ENCODE peak calls at places on chromosomes 3 and 15, in ten cellular contexts. C, P, O, A, N, D, W, Q, Y and B are unnamed samples.

GRCh38 chr3:168155207-168155785 is 59.6 kb upstream of the GOLIM4 start:
- DNase-seq in C (no peak), P (no peak), O (no peak), A (no peak), N (no peak), D (no peak), W (no peak), Q (no peak), Y (no peak), B (no peak)

GRCh38 chr15:60830479-60830878 is 351.5 kb upstream of the ICE2 start:
- DNase-seq in C (peak), P (no peak), O (no peak), A (no peak), N (no peak), D (no peak), W (peak), Q (no peak), Y (peak), B (peak)

GRCh38 chr3:183253364-183253960 is 409 bp downstream of the B3GNT5 start:
- DNase-seq in C (peak), P (peak), O (peak), A (peak), N (peak), D (no peak), W (peak), Q (peak), Y (no peak), B (no peak)

GRCh38 chr15:61016087-61016486 is 213.0 kb downstream of the RORA start:
- DNase-seq in C (no peak), P (no peak), O (no peak), A (no peak), N (no peak), D (no peak), W (no peak), Q (no peak), Y (no peak), B (no peak)

GRCh38 chr3:185880600-185880999 is 55.8 kb upstream of the IGF2BP2 start:
- DNase-seq in C (no peak), P (no peak), O (no peak), A (no peak), N (no peak), D (peak), W (peak), Q (no peak), Y (no peak), B (no peak)

GRCh38 chr3:189629803-189630455 is 1.3 kb upstream of the TP63 start:
- DNase-seq in C (peak), P (no peak), O (peak), A (no peak), N (no peak), D (no peak), W (peak), Q (no peak), Y (peak), B (no peak)

GRCh38 chr3:134901461-134901860 is 106.4 kb downstream of the EPHB1 start:
- DNase-seq in C (no peak), P (no peak), O (no peak), A (no peak), N (no peak), D (no peak), W (no peak), Q (no peak), Y (no peak), B (no peak)

GRCh38 chr3:81927811-81928210 is 166.4 kb upstream of the GBE1 start:
- DNase-seq in C (no peak), P (no peak), O (no peak), A (no peak), N (no peak), D (no peak), W (no peak), Q (no peak), Y (no peak), B (no peak)

GRCh38 chr3:86594838-86595237 is 396.1 kb downstream of the VGLL3 start:
- DNase-seq in C (no peak), P (no peak), O (no peak), A (no peak), N (no peak), D (no peak), W (no peak), Q (no peak), Y (no peak), B (no peak)

GRCh38 chr15:31752363-31752762 is 278.0 kb upstream of the CHRNA7 start:
- DNase-seq in C (no peak), P (no peak), O (no peak), A (no peak), N (no peak), D (peak), W (peak), Q (no peak), Y (no peak), B (no peak)

GRCh38 chr15:96247631-96248305 is 82.7 kb upstream of the NR2F2 start:
- DNase-seq in C (no peak), P (peak), O (no peak), A (no peak), N (no peak), D (no peak), W (no peak), Q (no peak), Y (no peak), B (no peak)

GRCh38 chr15:28896944-28897343 is 11.2 kb downstream of the APBA2 start:
- DNase-seq in C (peak), P (peak), O (no peak), A (no peak), N (no peak), D (peak), W (peak), Q (no peak), Y (peak), B (peak)

GRCh38 chr3:194959217-194959616 is 273.5 kb downstream of the FAM43A start:
- DNase-seq in C (no peak), P (no peak), O (no peak), A (peak), N (no peak), D (no peak), W (no peak), Q (no peak), Y (no peak), B (no peak)

GRCh38 chr15:77693576-77693975 is 60.9 kb upstream of the LINGO1 start:
- DNase-seq in C (no peak), P (no peak), O (no peak), A (no peak), N (no peak), D (no peak), W (no peak), Q (no peak), Y (no peak), B (no peak)

GRCh38 chr3:62735510-62735909 is 139.7 kb downstream of the CADPS start:
- DNase-seq in C (no peak), P (no peak), O (no peak), A (no peak), N (no peak), D (no peak), W (no peak), Q (no peak), Y (no peak), B (no peak)

GRCh38 chr15:72380743-72381142 is 4.9 kb upstream of the HEXA start:
- DNase-seq in C (no peak), P (no peak), O (no peak), A (no peak), N (no peak), D (no peak), W (no peak), Q (no peak), Y (no peak), B (no peak)

GRCh38 chr15:72379856-72380255 is 4.0 kb upstream of the HEXA start:
- DNase-seq in C (no peak), P (no peak), O (no peak), A (no peak), N (no peak), D (no peak), W (no peak), Q (no peak), Y (no peak), B (no peak)

DNA sequence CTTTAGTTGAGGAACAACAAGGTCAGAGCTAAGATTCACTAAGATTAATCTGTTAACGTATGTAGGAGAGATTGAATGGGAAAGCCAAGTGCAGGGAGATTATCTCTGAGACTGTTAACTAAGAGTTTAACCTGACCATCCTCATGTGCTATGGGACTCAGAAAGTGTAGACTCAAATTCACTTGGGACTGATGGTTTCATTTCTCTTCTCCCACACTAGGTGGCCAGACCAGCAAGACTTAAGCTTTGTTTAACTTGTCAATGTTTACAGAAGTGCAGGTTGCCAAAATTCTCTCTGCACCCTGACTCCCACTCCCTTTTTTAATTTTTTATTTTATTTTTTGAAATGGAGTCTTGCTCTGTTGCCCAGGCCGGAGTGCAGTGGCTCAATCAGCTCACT is 6.3 kb upstream of the HEXA start:
- DNase-seq in C (no peak), P (no peak), O (no peak), A (no peak), N (no peak), D (no peak), W (no peak), Q (no peak), Y (no peak), B (no peak)
- TF ChIP-seq CTCF in C (peak), P (no peak), O (no peak), A (peak), N (no peak), D (no peak), W (peak), Q (peak), Y (peak), B (no peak)

DNA sequence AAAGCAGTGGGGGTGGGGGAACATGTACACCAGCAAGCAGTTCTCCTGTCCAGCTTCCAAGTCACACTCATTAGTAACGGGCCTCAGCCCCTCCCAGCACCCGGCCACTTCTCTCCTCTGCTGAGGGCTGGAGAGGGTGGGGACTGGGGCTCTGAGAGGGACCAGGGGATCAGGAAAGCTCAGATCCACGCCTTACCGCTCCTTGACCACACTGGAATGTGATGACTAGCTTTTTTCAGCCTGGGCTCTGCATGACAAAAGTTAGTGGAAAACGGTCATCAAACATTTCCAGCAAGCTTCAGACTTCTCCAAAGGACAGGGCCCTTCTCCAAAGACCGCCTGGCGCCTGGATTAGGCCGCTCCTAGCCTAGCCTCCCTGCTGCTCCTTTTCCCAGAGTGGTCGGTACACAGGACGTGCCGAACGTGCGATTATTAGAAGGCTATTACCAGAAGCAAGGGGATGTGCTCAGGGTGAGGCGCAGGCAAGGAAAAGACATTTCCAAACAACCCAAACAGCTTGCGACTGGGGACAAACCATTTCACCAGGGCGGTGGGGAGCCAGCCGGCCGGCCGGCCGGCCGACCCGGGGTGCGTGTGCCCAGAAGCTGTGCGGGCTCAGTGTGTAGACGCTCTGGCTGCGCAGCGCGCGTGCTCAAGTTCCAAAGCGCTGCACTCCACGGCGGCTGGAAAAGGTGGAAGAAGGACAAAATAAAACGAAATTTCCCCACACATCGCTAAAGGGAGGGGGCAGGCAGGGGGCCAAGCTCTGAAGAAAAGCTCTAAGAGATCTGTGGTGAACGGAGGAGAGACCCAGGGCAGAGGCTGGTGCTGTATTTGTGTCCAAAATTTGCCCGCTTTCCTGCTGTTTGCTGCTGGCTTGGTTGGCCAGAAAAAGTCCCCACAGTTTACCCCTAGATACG is 51.0 kb upstream of the SSR3 start:
- DNase-seq in C (peak), P (peak), O (peak), A (no peak), N (peak), D (peak), W (peak), Q (peak), Y (peak), B (no peak)
- H3K4me3 ChIP-seq in C (peak), P (peak), O (peak), A (peak), N (peak), D (peak), W (peak), Q (peak), Y (peak), B (peak)

GRCh38 chr15:64749999-64750657 is 25.3 kb downstream of the RBPMS2 start:
- DNase-seq in C (no peak), P (peak), O (no peak), A (no peak), N (no peak), D (no peak), W (peak), Q (no peak), Y (no peak), B (no peak)
- TF ChIP-seq CTCF in C (peak), P (no peak), O (no peak), A (no peak), N (no peak), D (no peak), W (peak), Q (peak), Y (no peak), B (no peak)

DNA sequence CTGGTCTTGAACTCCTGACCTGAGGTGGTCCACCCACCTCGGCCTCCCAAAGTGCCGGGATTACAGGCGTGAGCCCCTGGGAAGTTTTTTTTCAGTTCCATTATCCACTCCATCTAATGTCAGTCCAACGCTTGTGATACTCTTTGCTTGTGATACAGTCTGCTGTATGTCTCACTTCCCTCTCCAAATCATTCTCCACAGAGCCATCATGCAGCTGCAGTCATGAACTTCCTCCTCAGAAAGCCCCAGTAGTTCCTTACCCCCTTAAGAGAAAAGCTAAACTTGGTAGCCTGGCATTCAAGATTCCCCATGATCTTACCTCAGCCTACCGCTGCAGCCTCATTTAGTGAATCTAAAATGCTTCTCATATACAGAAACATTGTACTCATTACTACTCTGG is 2.3 kb downstream of the ARPC4 start:
- DNase-seq in C (no peak), P (no peak), O (no peak), A (no peak), N (no peak), D (no peak), W (no peak), Q (no peak), Y (no peak), B (no peak)
- H3K4me3 ChIP-seq in C (no peak), P (no peak), O (no peak), A (no peak), N (no peak), D (no peak), W (no peak), Q (no peak), Y (no peak), B (no peak)

DNA sequence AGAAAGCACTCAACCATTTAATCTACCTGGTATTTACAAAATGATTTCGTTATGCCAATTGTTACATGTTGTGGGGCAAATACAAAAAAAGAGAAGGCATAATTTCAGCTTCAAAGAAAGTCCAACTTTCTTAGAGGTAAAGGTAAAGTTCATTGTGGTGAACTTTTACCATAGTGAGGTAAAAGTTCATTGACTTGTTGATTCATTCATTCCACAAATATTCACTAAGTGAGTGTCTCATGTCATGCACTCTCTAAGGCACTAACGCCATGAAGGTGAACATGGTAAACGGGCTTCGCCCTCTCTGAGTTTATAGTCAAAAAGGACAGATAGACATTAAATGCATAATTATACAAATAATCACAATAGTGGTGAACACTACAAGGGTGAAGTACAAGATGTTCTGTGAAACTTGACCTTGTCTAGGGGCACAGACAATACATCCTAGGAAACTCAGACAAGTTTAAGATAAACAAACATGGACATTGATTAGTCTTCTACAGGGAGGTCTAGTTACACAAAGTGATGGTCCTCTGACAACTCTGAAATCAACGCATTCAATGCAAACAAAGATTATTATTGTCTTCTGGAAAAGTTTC is 378.6 kb downstream of the MAGI1 start:
- DNase-seq in C (no peak), P (no peak), O (no peak), A (no peak), N (no peak), D (no peak), W (no peak), Q (no peak), Y (no peak), B (no peak)
- TF ChIP-seq CTCF in C (no peak), P (no peak), O (no peak), A (no peak), N (no peak), D (no peak), W (no peak), Q (no peak), Y (no peak), B (no peak)

GRCh38 chr3:170585008-170585936 is 603 bp downstream of the SLC7A14 start:
- DNase-seq in C (no peak), P (no peak), O (no peak), A (no peak), N (no peak), D (no peak), W (no peak), Q (peak), Y (no peak), B (no peak)

GRCh38 chr3:170589113-170589512 is 3.2 kb upstream of the SLC7A14 start:
- DNase-seq in C (no peak), P (peak), O (no peak), A (no peak), N (no peak), D (no peak), W (no peak), Q (no peak), Y (no peak), B (no peak)

GRCh38 chr3:170585937-170586310 is at the start of gene SLC7A14:
- DNase-seq in C (no peak), P (no peak), O (no peak), A (no peak), N (no peak), D (no peak), W (no peak), Q (peak), Y (no peak), B (no peak)

GRCh38 chr3:170579646-170580045 is 6.2 kb downstream of the SLC7A14 start:
- DNase-seq in C (no peak), P (no peak), O (no peak), A (no peak), N (no peak), D (no peak), W (no peak), Q (no peak), Y (no peak), B (no peak)

GRCh38 chr3:170584585-170585007 is 1.3 kb downstream of the SLC7A14 start:
- DNase-seq in C (peak), P (peak), O (peak), A (peak), N (peak), D (peak), W (peak), Q (peak), Y (no peak), B (no peak)
- H3K4me3 ChIP-seq in C (peak), P (no peak), O (no peak), A (no peak), N (no peak), D (no peak), W (no peak), Q (peak), Y (peak), B (peak)

GRCh38 chr3:115937054-115937453 is 313.7 kb downstream of the GAP43 start:
- DNase-seq in C (no peak), P (no peak), O (no peak), A (no peak), N (no peak), D (peak), W (peak), Q (no peak), Y (no peak), B (no peak)
- TF ChIP-seq CTCF in C (peak), P (peak), O (no peak), A (no peak), N (no peak), D (peak), W (peak), Q (peak), Y (peak), B (no peak)

GRCh38 chr3:37523361-37523760 is 338.3 kb upstream of the CTDSPL start:
- DNase-seq in C (no peak), P (no peak), O (no peak), A (no peak), N (no peak), D (no peak), W (no peak), Q (no peak), Y (no peak), B (no peak)

GRCh38 chr3:37521403-37521802 is 340.3 kb upstream of the CTDSPL start:
- DNase-seq in C (no peak), P (no peak), O (no peak), A (no peak), N (no peak), D (no peak), W (no peak), Q (no peak), Y (no peak), B (peak)

GRCh38 chr3:37519661-37520060 is 342.0 kb upstream of the CTDSPL start:
- DNase-seq in C (no peak), P (no peak), O (no peak), A (no peak), N (no peak), D (no peak), W (no peak), Q (no peak), Y (no peak), B (no peak)

GRCh38 chr3:37519236-37519635 is 342.4 kb upstream of the CTDSPL start:
- DNase-seq in C (no peak), P (no peak), O (no peak), A (no peak), N (no peak), D (no peak), W (no peak), Q (no peak), Y (no peak), B (no peak)

GRCh38 chr3:37520802-37521350 is 340.8 kb upstream of the CTDSPL start:
- DNase-seq in C (peak), P (peak), O (no peak), A (no peak), N (no peak), D (no peak), W (no peak), Q (no peak), Y (no peak), B (no peak)
- H3K4me3 ChIP-seq in C (no peak), P (no peak), O (no peak), A (no peak), N (no peak), D (no peak), W (no peak), Q (no peak), Y (no peak), B (no peak)

GRCh38 chr15:75195122-75195765 is 6.4 kb upstream of the C15orf39 start:
- DNase-seq in C (no peak), P (no peak), O (peak), A (no peak), N (peak), D (no peak), W (no peak), Q (peak), Y (no peak), B (no peak)

GRCh38 chr15:75194397-75194796 is 7.3 kb upstream of the C15orf39 start:
- DNase-seq in C (no peak), P (no peak), O (no peak), A (no peak), N (no peak), D (no peak), W (no peak), Q (no peak), Y (no peak), B (no peak)

GRCh38 chr15:75193976-75194375 is 7.7 kb upstream of the C15orf39 start:
- DNase-seq in C (no peak), P (no peak), O (no peak), A (no peak), N (no peak), D (no peak), W (no peak), Q (no peak), Y (no peak), B (no peak)

GRCh38 chr15:75192307-75192706 is 9.4 kb upstream of the C15orf39 start:
- DNase-seq in C (no peak), P (no peak), O (no peak), A (no peak), N (no peak), D (no peak), W (no peak), Q (no peak), Y (no peak), B (no peak)

DNA sequence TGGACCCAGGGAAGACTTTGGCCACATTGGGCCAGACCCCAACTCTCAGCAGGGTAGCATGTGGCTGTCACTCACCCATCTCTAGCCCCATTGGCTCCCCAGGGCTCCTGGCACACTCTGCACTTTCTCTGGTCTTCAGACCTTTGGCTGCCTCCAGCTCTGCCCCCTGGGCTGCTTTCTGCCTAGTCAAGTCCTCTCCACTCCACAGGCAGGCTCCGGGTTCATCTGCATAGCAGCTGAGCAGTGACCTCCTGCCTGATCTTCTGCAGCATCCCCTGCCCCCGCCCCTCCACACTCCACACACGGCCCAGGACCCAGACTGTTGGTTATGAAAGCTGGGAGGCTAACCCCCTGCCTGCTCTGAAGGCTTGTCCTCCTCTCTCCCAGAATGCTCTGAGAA is 8.4 kb upstream of the C15orf39 start:
- DNase-seq in C (no peak), P (no peak), O (no peak), A (no peak), N (no peak), D (no peak), W (no peak), Q (no peak), Y (no peak), B (no peak)
- TF ChIP-seq CTCF in C (no peak), P (no peak), O (no peak), A (no peak), N (no peak), D (no peak), W (no peak), Q (no peak), Y (no peak), B (no peak)